ENCODE peak calls at places on chromosomes 5 and 9, in five cellular contexts. I is neural progenitor cell, N is endothelial cell of umbilical vein, P is fibroblast of lung, R is H1. B is an unnamed sample.

GRCh38 chr5:137481596-137481995 is 17.5 kb downstream of the SPOCK1 start:
- DNase-seq in I (no peak), N (no peak), P (peak), R (no peak), B (peak)

GRCh38 chr5:36646507-36647023 is 40.2 kb downstream of the SLC1A3 start:
- DNase-seq in I (no peak), N (no peak), P (peak), R (no peak), B (peak)

GRCh38 chr9:75238311-75238976 is 150.1 kb downstream of the OSTF1 start:
- DNase-seq in I (peak), N (peak), P (peak), R (peak), B (peak)

GRCh38 chr9:16627967-16628366 is 242.5 kb downstream of the BNC2 start:
- DNase-seq in I (no peak), N (peak), P (peak), R (no peak), B (peak)

GRCh38 chr5:157651011-157651611 is 1.1 kb downstream of the SOX30 start:
- DNase-seq in I (no peak), N (no peak), P (no peak), R (no peak), B (no peak)

GRCh38 chr5:26329562-26330189 is 708.7 kb downstream of the CDH9 start:
- DNase-seq in I (peak), N (no peak), P (no peak), R (no peak), B (no peak)

GRCh38 chr9:131562032-131562959 is 17.0 kb downstream of the PRRT1B start:
- DNase-seq in I (no peak), N (no peak), P (peak), R (no peak), B (peak)

GRCh38 chr9:122572456-122572855 is 10.7 kb downstream of the OR1L8 start:
- DNase-seq in I (no peak), N (no peak), P (no peak), R (no peak), B (no peak)

GRCh38 chr9:81074261-81074660 is 615.1 kb downstream of the TLE1 start:
- DNase-seq in I (no peak), N (no peak), P (no peak), R (no peak), B (no peak)

GRCh38 chr9:32423371-32423770 is 38.9 kb downstream of the ACO1 start:
- DNase-seq in I (no peak), N (peak), P (peak), R (no peak), B (peak)

GRCh38 chr9:95504053-95504963 is 12.5 kb downstream of the PTCH1 start:
- DNase-seq in I (peak), N (peak), P (peak), R (no peak), B (no peak)

GRCh38 chr9:96209407-96210031 is 92.5 kb downstream of the HSD17B3 start:
- DNase-seq in I (no peak), N (no peak), P (peak), R (no peak), B (peak)

GRCh38 chr5:122941737-122942136 is 94.8 kb downstream of the PPIC start:
- DNase-seq in I (no peak), N (no peak), P (no peak), R (no peak), B (no peak)

GRCh38 chr5:35136386-35136785 is 88.6 kb upstream of the AGXT2 start:
- DNase-seq in I (no peak), N (no peak), P (peak), R (no peak), B (peak)

GRCh38 chr9:107425110-107426025 is 64.2 kb downstream of the KLF4 start:
- DNase-seq in I (peak), N (peak), P (peak), R (peak), B (peak)

GRCh38 chr5:126998201-126998631 is 32.1 kb downstream of the MARCHF3 start:
- DNase-seq in I (no peak), N (no peak), P (peak), R (no peak), B (peak)

GRCh38 chr5:126995689-126996088 is 34.7 kb downstream of the MARCHF3 start:
- DNase-seq in I (no peak), N (peak), P (no peak), R (no peak), B (no peak)

GRCh38 chr5:127002390-127002789 is 28.0 kb downstream of the MARCHF3 start:
- DNase-seq in I (no peak), N (no peak), P (peak), R (no peak), B (peak)

GRCh38 chr5:127001621-127002296 is 28.6 kb downstream of the MARCHF3 start:
- DNase-seq in I (no peak), N (peak), P (peak), R (no peak), B (peak)

DNA sequence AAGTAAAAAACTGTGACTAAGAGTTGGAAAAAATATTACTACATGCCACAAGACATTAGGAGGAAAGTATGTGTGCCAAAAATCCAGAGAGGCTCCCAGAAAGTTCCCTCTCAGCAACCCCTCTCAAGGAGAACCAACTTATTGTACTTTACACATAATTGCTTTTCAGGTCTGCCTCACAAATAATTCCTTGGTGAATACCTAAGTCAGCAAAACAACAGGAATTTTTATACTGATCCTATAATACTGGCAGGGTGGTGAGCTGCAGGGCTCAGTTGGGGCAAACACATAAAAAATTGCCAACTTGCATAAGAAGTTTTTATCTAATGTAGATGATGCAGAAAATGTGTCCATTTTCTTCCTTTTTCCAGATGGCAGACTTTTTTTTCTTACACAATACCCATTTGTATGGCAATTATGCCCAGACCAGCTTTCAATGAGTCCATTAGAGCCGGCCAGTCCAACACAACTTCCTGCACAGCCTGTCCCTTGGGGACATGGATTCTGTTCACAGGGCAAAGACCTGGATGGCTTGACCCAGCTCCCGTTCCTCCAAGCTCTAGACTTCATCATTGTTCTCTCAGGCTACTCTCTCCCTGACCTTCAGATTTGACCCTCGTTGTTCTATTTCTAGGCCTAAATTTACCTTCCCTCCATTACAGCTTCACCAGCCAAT is 31.3 kb downstream of the MARCHF3 start:
- DNase-seq in I (no peak), N (no peak), P (no peak), R (no peak), B (no peak)
- H3K9ac ChIP-seq in I (no peak), N (no peak), P (no peak), R (no peak), B (no peak)

GRCh38 chr5:172897691-172898512 is 61.3 kb upstream of the RPL26L1 start:
- DNase-seq in I (peak), N (peak), P (peak), R (no peak), B (peak)

GRCh38 chr5:172894767-172895166 is 60.7 kb downstream of the ERGIC1 start:
- DNase-seq in I (no peak), N (no peak), P (no peak), R (no peak), B (no peak)

GRCh38 chr5:172892713-172893112 is 58.7 kb downstream of the ERGIC1 start:
- DNase-seq in I (no peak), N (no peak), P (no peak), R (no peak), B (no peak)

GRCh38 chr5:172896465-172896864 is 62.4 kb downstream of the ERGIC1 start:
- DNase-seq in I (no peak), N (no peak), P (no peak), R (no peak), B (no peak)

DNA sequence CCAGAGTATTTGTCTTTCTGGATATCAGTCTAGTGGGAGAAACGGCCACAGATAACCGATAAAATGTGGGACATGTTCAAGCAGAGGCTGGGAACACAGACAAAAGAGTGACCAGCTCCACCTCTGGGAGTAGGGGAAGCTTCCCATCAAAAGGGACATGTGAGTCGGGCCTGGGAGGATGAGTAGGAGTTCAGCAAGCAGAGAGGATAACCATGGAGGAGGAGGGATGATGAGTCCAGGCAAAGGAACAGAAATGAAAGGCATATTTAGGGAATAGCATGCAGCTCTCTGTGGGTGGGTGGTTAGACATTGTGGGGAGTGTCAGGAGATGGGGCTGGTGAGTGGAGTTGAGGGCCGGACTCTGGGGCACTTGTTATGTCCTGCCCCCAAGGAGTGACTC is 61.5 kb downstream of the ERGIC1 start:
- DNase-seq in I (no peak), N (no peak), P (no peak), R (no peak), B (no peak)
- H3K27ac ChIP-seq in I (no peak), N (no peak), P (peak), R (no peak), B (no peak)

GRCh38 chr5:16936150-16937022 is at the start of gene MYO10:
- DNase-seq in I (peak), N (peak), P (peak), R (peak), B (peak)

GRCh38 chr5:16934669-16935068 is 1.4 kb downstream of the MYO10 start:
- DNase-seq in I (peak), N (peak), P (peak), R (no peak), B (peak)

GRCh38 chr5:16934123-16934522 is 2.0 kb downstream of the MYO10 start:
- DNase-seq in I (peak), N (peak), P (peak), R (peak), B (no peak)

GRCh38 chr5:16937023-16937379 is 913 bp upstream of the MYO10 start:
- DNase-seq in I (no peak), N (no peak), P (no peak), R (no peak), B (no peak)

GRCh38 chr5:16935271-16936149 is 578 bp downstream of the MYO10 start:
- DNase-seq in I (no peak), N (peak), P (peak), R (peak), B (no peak)
- H3K9ac ChIP-seq in I (peak), N (peak), P (peak), R (peak), B (peak)

DNA sequence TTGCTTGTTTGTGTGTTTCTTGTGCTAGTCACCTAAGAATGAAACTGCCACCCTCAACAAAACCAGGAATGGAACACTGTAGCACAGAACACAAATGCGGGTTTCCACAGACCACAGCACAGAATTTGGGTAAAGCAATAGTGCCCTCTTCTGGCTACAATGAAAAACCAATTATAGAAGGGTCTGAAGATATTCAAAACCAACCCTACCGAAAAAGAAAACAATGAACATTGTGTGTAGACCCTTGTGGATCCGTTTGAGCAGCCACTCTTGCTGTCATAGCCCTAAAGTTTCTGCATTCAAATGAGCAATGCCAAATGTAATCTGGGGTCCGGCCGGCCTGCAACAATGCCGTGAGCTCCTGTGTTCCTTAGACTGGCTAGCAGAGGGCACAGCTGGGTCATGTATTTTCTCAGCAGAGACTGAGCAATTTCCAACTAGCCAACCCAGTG is 8.3 kb upstream of the ENC1 start:
- DNase-seq in I (peak), N (peak), P (peak), R (no peak), B (peak)
- H3K27ac ChIP-seq in I (no peak), N (no peak), P (no peak), R (no peak), B (no peak)

GRCh38 chr5:124702442-124703024 is 43.9 kb downstream of the ZNF608 start:
- DNase-seq in I (no peak), N (no peak), P (no peak), R (no peak), B (no peak)

GRCh38 chr5:124703995-124704394 is 42.4 kb downstream of the ZNF608 start:
- DNase-seq in I (no peak), N (no peak), P (no peak), R (no peak), B (no peak)

GRCh38 chr5:124700930-124701458 is 45.4 kb downstream of the ZNF608 start:
- DNase-seq in I (peak), N (no peak), P (no peak), R (no peak), B (no peak)

GRCh38 chr5:124700333-124700732 is 46.1 kb downstream of the ZNF608 start:
- DNase-seq in I (no peak), N (no peak), P (no peak), R (no peak), B (no peak)

DNA sequence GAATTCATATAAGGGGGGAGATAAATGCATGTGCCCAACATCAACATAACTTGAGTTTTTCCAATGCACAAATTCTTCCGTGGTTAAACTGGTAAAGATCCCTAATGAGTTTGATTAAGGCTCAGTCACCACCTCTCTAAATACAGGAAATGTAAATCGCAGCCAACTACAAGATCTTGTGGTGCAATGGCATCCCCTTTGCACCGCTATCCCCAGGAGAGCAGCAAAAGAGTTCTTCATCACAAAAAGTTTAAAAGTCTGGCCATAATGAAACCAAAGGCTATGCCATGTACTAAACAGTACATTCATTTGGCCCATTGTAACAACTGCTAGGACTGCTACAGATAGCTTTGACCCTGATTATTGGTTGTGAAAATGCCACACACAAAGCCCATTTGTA is 44.6 kb downstream of the ZNF608 start:
- DNase-seq in I (no peak), N (no peak), P (no peak), R (no peak), B (no peak)
- H3K9ac ChIP-seq in I (no peak), N (no peak), P (no peak), R (no peak), B (no peak)

DNA sequence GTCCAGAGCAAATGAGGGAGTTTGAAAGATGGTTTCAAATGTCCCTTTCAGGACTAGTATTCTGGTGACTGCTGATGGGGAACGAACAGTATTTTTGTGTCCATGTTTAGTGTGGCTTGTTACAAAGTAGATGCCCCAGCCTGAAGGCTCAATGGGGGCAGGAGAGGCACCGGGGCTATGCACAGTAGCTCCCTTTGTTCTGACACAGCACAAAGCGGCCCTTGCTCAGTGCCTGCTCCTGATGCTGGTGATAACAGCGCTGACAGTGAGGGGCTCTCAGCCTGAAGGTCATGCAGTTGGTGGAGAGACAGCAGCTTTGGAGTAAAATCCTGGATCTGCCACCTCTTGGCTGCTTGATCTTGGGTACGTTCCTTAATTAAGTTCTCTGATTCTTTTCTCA is 188.9 kb downstream of the SLIT3 start:
- DNase-seq in I (no peak), N (no peak), P (no peak), R (no peak), B (no peak)
- H3K27ac ChIP-seq in I (no peak), N (no peak), P (no peak), R (no peak), B (no peak)

DNA sequence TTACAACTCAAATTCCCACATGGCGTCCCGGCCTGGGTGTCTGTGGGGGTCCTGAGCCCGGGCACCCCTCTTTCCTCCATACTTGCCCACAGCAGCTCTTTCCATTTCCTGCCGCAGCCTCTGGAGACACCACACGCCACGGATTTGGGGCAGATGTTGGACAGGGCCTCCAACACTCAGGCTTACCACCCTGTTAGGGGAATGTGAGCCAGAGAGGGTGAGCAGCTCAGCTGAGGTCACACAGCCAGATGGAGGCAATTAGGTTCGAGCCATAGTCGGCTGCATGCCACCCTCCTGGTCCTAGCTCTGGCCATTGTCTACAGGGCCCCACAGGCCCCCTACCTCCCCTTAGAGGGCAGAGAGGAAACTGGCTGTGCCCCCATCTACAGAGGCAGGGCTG is 75.6 kb upstream of the STXBP1 start:
- DNase-seq in I (no peak), N (no peak), P (no peak), R (no peak), B (no peak)
- H3K9ac ChIP-seq in I (no peak), N (no peak), P (no peak), R (no peak), B (peak)

DNA sequence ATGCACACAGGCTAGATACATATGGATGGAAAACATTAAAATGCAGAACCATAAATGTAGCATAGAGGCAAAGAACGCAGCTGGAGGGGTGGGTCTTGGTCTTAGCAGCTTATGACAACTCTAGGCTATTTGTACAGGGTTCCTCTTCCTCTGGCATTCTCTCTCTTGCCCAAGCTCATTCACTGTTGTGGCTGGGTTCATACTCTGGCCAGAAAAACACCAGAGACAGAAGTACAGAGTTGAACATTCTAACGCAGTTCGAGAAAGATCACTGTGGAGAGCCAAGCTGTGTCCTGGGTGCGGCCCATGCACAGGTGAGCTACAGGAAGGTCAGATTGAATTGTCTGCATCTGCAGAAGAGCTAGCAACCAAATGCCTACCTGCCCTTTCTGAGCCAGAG is 126.7 kb upstream of the DPYSL3 start:
- DNase-seq in I (no peak), N (no peak), P (no peak), R (no peak), B (no peak)
- H3K27ac ChIP-seq in I (peak), N (no peak), P (no peak), R (no peak), B (no peak)

B was measured in astrocyte.